ENCODE peak calls at places on chromosomes 16 and 17, in six cellular contexts. One of them, this sample, is unnamed.
A peak's percentile ranks its signal among the peaks of the same experiment; 100 is the strongest.

GRCh38 chr17:60754057-60754604 is 76.5 kb downstream of the BCAS3 start:
- DNase-seq in IMR-90: no peak
- DNase-seq in H9: no peak
- DNase-seq in mesenchymal stem cell: no peak
- DNase-seq in trophoblast cell: no peak
- DNase-seq in H1: no peak
- DNase-seq in this sample: no peak

GRCh38 chr17:50594040-50594618 is 33.6 kb downstream of the CACNA1G start:
- DNase-seq in IMR-90: no peak
- DNase-seq in H9: no peak
- DNase-seq in mesenchymal stem cell: no peak
- DNase-seq in trophoblast cell: no peak
- DNase-seq in H1: no peak
- DNase-seq in this sample: no peak

GRCh38 chr17:2092253-2092652 is 37.4 kb downstream of the HIC1 start:
- DNase-seq in IMR-90: no peak
- DNase-seq in H9: peak; percentile 59
- DNase-seq in mesenchymal stem cell: no peak
- DNase-seq in trophoblast cell: peak; percentile 84
- DNase-seq in H1: no peak
- DNase-seq in this sample: no peak

GRCh38 chr16:10098991-10099390 is 83.2 kb downstream of the GRIN2A start:
- DNase-seq in IMR-90: no peak
- DNase-seq in H9: no peak
- DNase-seq in mesenchymal stem cell: no peak
- DNase-seq in trophoblast cell: no peak
- DNase-seq in H1: no peak
- DNase-seq in this sample: no peak

GRCh38 chr16:81641403-81642106 is 137.5 kb upstream of the PLCG2 start:
- DNase-seq in IMR-90: no peak
- DNase-seq in H9: peak; percentile 45
- DNase-seq in mesenchymal stem cell: no peak
- DNase-seq in trophoblast cell: no peak
- DNase-seq in H1: no peak
- DNase-seq in this sample: peak; percentile 36

GRCh38 chr17:8015957-8016631 is 13.7 kb downstream of the GUCY2D start:
- DNase-seq in IMR-90: no peak
- DNase-seq in H9: peak; percentile 75
- DNase-seq in mesenchymal stem cell: no peak
- DNase-seq in trophoblast cell: no peak
- DNase-seq in H1: no peak
- DNase-seq in this sample: no peak

GRCh38 chr16:12425134-12425941 is 378.3 kb downstream of the CPPED1 start:
- DNase-seq in IMR-90: no peak
- DNase-seq in H9: no peak
- DNase-seq in mesenchymal stem cell: no peak
- DNase-seq in trophoblast cell: no peak
- DNase-seq in H1: no peak
- DNase-seq in this sample: peak; percentile 15

GRCh38 chr17:49371178-49371834 is 9.3 kb upstream of the ZNF652 start:
- DNase-seq in IMR-90: no peak
- DNase-seq in H9: peak; percentile 98
- DNase-seq in mesenchymal stem cell: no peak
- DNase-seq in trophoblast cell: no peak
- DNase-seq in H1: peak; percentile 73
- DNase-seq in this sample: no peak

GRCh38 chr16:79609861-79610260 is 9.3 kb upstream of the MAF start:
- DNase-seq in IMR-90: no peak
- DNase-seq in H9: no peak
- DNase-seq in mesenchymal stem cell: no peak
- DNase-seq in trophoblast cell: no peak
- DNase-seq in H1: no peak
- DNase-seq in this sample: no peak

GRCh38 chr17:64074704-64075484 is 54.5 kb upstream of the ICAM2 start:
- DNase-seq in IMR-90: peak; percentile 83
- DNase-seq in H9: no peak
- DNase-seq in mesenchymal stem cell: peak; percentile 88
- DNase-seq in trophoblast cell: peak; percentile 40
- DNase-seq in H1: no peak
- DNase-seq in this sample: no peak

GRCh38 chr17:45019177-45019711 is 32.2 kb downstream of the DCAKD start:
- DNase-seq in IMR-90: peak; percentile 34
- DNase-seq in H9: no peak
- DNase-seq in mesenchymal stem cell: peak; percentile 53
- DNase-seq in trophoblast cell: peak; percentile 67
- DNase-seq in H1: no peak
- DNase-seq in this sample: no peak

GRCh38 chr17:57750930-57751329 is 5.8 kb upstream of the CCDC182 start:
- DNase-seq in IMR-90: no peak
- DNase-seq in H9: no peak
- DNase-seq in mesenchymal stem cell: no peak
- DNase-seq in trophoblast cell: no peak
- DNase-seq in H1: no peak
- DNase-seq in this sample: no peak
- H2BK120ac ChIP-seq in IMR-90: no peak overlapping the region
- H2BK120ac ChIP-seq in H9: no peak overlapping the region
- H2BK120ac ChIP-seq in mesenchymal stem cell: no peak overlapping the region
- H2BK120ac ChIP-seq in trophoblast cell: peak overlapping the region; percentile 94
- H2BK120ac ChIP-seq in H1: no peak overlapping the region
- H2BK120ac ChIP-seq in this sample: no peak overlapping the region

DNA sequence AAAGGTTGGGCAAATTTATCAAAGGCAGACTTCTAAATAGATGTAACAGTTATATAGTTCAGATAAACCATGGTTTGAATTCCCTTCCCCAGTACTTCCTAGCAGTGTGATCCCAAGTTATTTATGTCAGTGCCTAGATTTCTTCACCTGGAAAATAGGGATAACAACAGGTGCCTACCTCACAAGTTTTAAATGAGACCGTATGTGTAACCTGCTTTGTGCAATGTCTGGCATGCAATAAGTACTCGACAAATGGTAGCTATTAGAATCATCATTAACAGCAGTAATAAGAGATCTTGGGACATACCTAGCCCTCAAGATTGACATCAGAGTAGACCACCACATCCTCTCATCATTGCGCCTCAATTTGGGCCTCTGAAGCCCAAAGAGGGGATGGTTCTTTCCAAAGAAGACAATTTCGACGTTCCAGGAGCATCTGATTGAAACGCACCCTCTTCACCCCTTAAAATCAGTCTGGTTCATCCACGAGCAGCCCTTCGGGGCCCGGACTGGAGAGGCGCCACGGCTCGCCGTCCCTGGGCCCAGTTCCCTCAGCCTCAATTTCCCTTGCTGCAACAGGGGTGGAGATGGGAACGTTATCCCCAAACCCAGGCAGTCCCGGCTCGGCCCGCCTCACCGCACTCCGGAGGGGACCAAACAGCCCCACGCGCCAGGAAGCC is 541 bp downstream of the ACACA start:
- DNase-seq in IMR-90: no peak
- DNase-seq in H9: no peak
- DNase-seq in mesenchymal stem cell: no peak
- DNase-seq in trophoblast cell: peak; percentile 34
- DNase-seq in H1: no peak
- DNase-seq in this sample: no peak
- H2AFZ ChIP-seq in IMR-90: peak overlapping the region; percentile 93
- H2AFZ ChIP-seq in H9: no peak overlapping the region
- H2AFZ ChIP-seq in mesenchymal stem cell: peak overlapping the region; percentile 85
- H2AFZ ChIP-seq in trophoblast cell: peak overlapping the region; percentile 99
- H2AFZ ChIP-seq in H1: peak overlapping the region; percentile 53
- H2AFZ ChIP-seq in this sample: peak overlapping the region; percentile 93

GRCh38 chr16:706189-707061 is 824 bp upstream of the FBXL16 start:
- DNase-seq in IMR-90: no peak
- DNase-seq in H9: no peak
- DNase-seq in mesenchymal stem cell: no peak
- DNase-seq in trophoblast cell: no peak
- DNase-seq in H1: no peak
- DNase-seq in this sample: no peak

GRCh38 chr16:704047-704446 is 1.6 kb downstream of the FBXL16 start:
- DNase-seq in IMR-90: no peak
- DNase-seq in H9: no peak
- DNase-seq in mesenchymal stem cell: no peak
- DNase-seq in trophoblast cell: no peak
- DNase-seq in H1: no peak
- DNase-seq in this sample: no peak

GRCh38 chr16:705748-706188 is at the start of gene FBXL16:
- DNase-seq in IMR-90: no peak
- DNase-seq in H9: no peak
- DNase-seq in mesenchymal stem cell: no peak
- DNase-seq in trophoblast cell: no peak
- DNase-seq in H1: no peak
- DNase-seq in this sample: no peak

GRCh38 chr16:703406-703805 is 2.2 kb downstream of the FBXL16 start:
- DNase-seq in IMR-90: no peak
- DNase-seq in H9: no peak
- DNase-seq in mesenchymal stem cell: no peak
- DNase-seq in trophoblast cell: no peak
- DNase-seq in H1: no peak
- DNase-seq in this sample: no peak

GRCh38 chr16:704552-705380 is 835 bp downstream of the FBXL16 start:
- DNase-seq in IMR-90: no peak
- DNase-seq in H9: no peak
- DNase-seq in mesenchymal stem cell: no peak
- DNase-seq in trophoblast cell: no peak
- DNase-seq in H1: no peak
- DNase-seq in this sample: no peak
- H2BK120ac ChIP-seq in IMR-90: no peak overlapping the region
- H2BK120ac ChIP-seq in H9: no peak overlapping the region
- H2BK120ac ChIP-seq in mesenchymal stem cell: no peak overlapping the region
- H2BK120ac ChIP-seq in trophoblast cell: no peak overlapping the region
- H2BK120ac ChIP-seq in H1: no peak overlapping the region
- H2BK120ac ChIP-seq in this sample: peak overlapping the region; percentile 76

GRCh38 chr17:48100160-48100559 is 1.1 kb downstream of the CBX1 start:
- DNase-seq in IMR-90: peak; percentile 62
- DNase-seq in H9: no peak
- DNase-seq in mesenchymal stem cell: peak; percentile 63
- DNase-seq in trophoblast cell: peak; percentile 89
- DNase-seq in H1: no peak
- DNase-seq in this sample: no peak
- H2AFZ ChIP-seq in IMR-90: peak overlapping the region; percentile 95
- H2AFZ ChIP-seq in H9: no peak overlapping the region
- H2AFZ ChIP-seq in mesenchymal stem cell: no peak overlapping the region
- H2AFZ ChIP-seq in trophoblast cell: no peak overlapping the region
- H2AFZ ChIP-seq in H1: no peak overlapping the region
- H2AFZ ChIP-seq in this sample: peak overlapping the region; percentile 88